ENCODE peak calls at places on chromosomes 2 and 18, in seven cellular contexts. One of them, this sample, is unnamed.

GRCh38 chr2:58427572-58428285 is 186.6 kb upstream of the FANCL start:
- DNase-seq in C1 segment of cervical spinal cord: no peak
- DNase-seq in NCI-H1694 treated with DMSO at 0.1 percent for 48 hours: peak; percentile 39
- DNase-seq in posterior vena cava: no peak
- DNase-seq in nephron progenitor cell: peak; percentile 71
- DNase-seq in aorta: no peak
- DNase-seq in T-helper 1 cell: no peak
- DNase-seq in this sample: no peak

GRCh38 chr18:57833441-57834101 is 30.5 kb upstream of the ATP8B1 start:
- DNase-seq in C1 segment of cervical spinal cord: no peak
- DNase-seq in NCI-H1694 treated with DMSO at 0.1 percent for 48 hours: no peak
- DNase-seq in posterior vena cava: no peak
- DNase-seq in nephron progenitor cell: no peak
- DNase-seq in aorta: no peak
- DNase-seq in T-helper 1 cell: no peak
- DNase-seq in this sample: no peak

GRCh38 chr2:224121406-224122067 is 82.5 kb upstream of the SERPINE2 start:
- DNase-seq in C1 segment of cervical spinal cord: no peak
- DNase-seq in NCI-H1694 treated with DMSO at 0.1 percent for 48 hours: no peak
- DNase-seq in posterior vena cava: no peak
- DNase-seq in nephron progenitor cell: no peak
- DNase-seq in aorta: no peak
- DNase-seq in T-helper 1 cell: no peak
- DNase-seq in this sample: no peak

GRCh38 chr18:77481541-77481940 is 231.9 kb downstream of the GALR1 start:
- DNase-seq in C1 segment of cervical spinal cord: no peak
- DNase-seq in NCI-H1694 treated with DMSO at 0.1 percent for 48 hours: no peak
- DNase-seq in posterior vena cava: no peak
- DNase-seq in nephron progenitor cell: no peak
- DNase-seq in aorta: no peak
- DNase-seq in T-helper 1 cell: no peak
- DNase-seq in this sample: no peak

GRCh38 chr2:205775091-205775876 is 93.0 kb downstream of the NRP2 start:
- DNase-seq in C1 segment of cervical spinal cord: no peak
- DNase-seq in NCI-H1694 treated with DMSO at 0.1 percent for 48 hours: peak; percentile 64
- DNase-seq in posterior vena cava: no peak
- DNase-seq in nephron progenitor cell: no peak
- DNase-seq in aorta: no peak
- DNase-seq in T-helper 1 cell: no peak
- DNase-seq in this sample: no peak

GRCh38 chr2:20567159-20567925 is 83.6 kb downstream of the HS1BP3 start:
- DNase-seq in C1 segment of cervical spinal cord: no peak
- DNase-seq in NCI-H1694 treated with DMSO at 0.1 percent for 48 hours: no peak
- DNase-seq in posterior vena cava: peak; percentile 76
- DNase-seq in nephron progenitor cell: peak; percentile 86
- DNase-seq in aorta: no peak
- DNase-seq in T-helper 1 cell: no peak
- DNase-seq in this sample: no peak

GRCh38 chr2:1591978-1592907 is 152.1 kb downstream of the PXDN start:
- DNase-seq in C1 segment of cervical spinal cord: peak; percentile 15
- DNase-seq in NCI-H1694 treated with DMSO at 0.1 percent for 48 hours: no peak
- DNase-seq in posterior vena cava: peak; percentile 92
- DNase-seq in nephron progenitor cell: peak; percentile 63
- DNase-seq in aorta: peak; percentile 88
- DNase-seq in T-helper 1 cell: no peak
- DNase-seq in this sample: no peak

GRCh38 chr18:61360440-61361383 is 27.5 kb downstream of the CDH20 start:
- DNase-seq in C1 segment of cervical spinal cord: no peak
- DNase-seq in NCI-H1694 treated with DMSO at 0.1 percent for 48 hours: no peak
- DNase-seq in posterior vena cava: no peak
- DNase-seq in nephron progenitor cell: no peak
- DNase-seq in aorta: no peak
- DNase-seq in T-helper 1 cell: no peak
- DNase-seq in this sample: no peak

GRCh38 chr2:127270663-127271062 is 23.3 kb downstream of the ERCC3 start:
- DNase-seq in C1 segment of cervical spinal cord: no peak
- DNase-seq in NCI-H1694 treated with DMSO at 0.1 percent for 48 hours: no peak
- DNase-seq in posterior vena cava: no peak
- DNase-seq in nephron progenitor cell: no peak
- DNase-seq in aorta: no peak
- DNase-seq in T-helper 1 cell: no peak
- DNase-seq in this sample: no peak